ENCODE peak calls at places on chromosomes 7 and 10, in six cellular contexts. One of them, this sample, is unnamed.

GRCh38 chr10:69845574-69846251 is 44.0 kb downstream of the COL13A1 start:
- DNase-seq in sigmoid colon: peak
- DNase-seq in GM12865: no peak
- DNase-seq in ovary: no peak
- DNase-seq in PC-3: peak
- DNase-seq in right lobe of liver: peak
- DNase-seq in this sample: no peak

GRCh38 chr10:111648046-111648445 is 535.5 kb downstream of the GPAM start:
- DNase-seq in sigmoid colon: no peak
- DNase-seq in GM12865: no peak
- DNase-seq in ovary: no peak
- DNase-seq in PC-3: no peak
- DNase-seq in right lobe of liver: no peak
- DNase-seq in this sample: no peak

GRCh38 chr10:130021373-130021950 is 57.4 kb upstream of the EBF3 start:
- DNase-seq in sigmoid colon: no peak
- DNase-seq in GM12865: no peak
- DNase-seq in ovary: no peak
- DNase-seq in PC-3: peak
- DNase-seq in right lobe of liver: no peak
- DNase-seq in this sample: peak

GRCh38 chr7:28700084-28700483 is 258.0 kb downstream of the TRIL start:
- DNase-seq in sigmoid colon: no peak
- DNase-seq in GM12865: no peak
- DNase-seq in ovary: no peak
- DNase-seq in PC-3: no peak
- DNase-seq in right lobe of liver: no peak
- DNase-seq in this sample: no peak

GRCh38 chr10:49388161-49388560 is 7.7 kb downstream of the DRGX start:
- DNase-seq in sigmoid colon: no peak
- DNase-seq in GM12865: no peak
- DNase-seq in ovary: no peak
- DNase-seq in PC-3: no peak
- DNase-seq in right lobe of liver: no peak
- DNase-seq in this sample: no peak

GRCh38 chr10:109665321-109665720 is 258.0 kb downstream of the XPNPEP1 start:
- DNase-seq in sigmoid colon: no peak
- DNase-seq in GM12865: no peak
- DNase-seq in ovary: no peak
- DNase-seq in PC-3: no peak
- DNase-seq in right lobe of liver: no peak
- DNase-seq in this sample: no peak

GRCh38 chr7:99392046-99392445 is 16.4 kb downstream of the PDAP1 start:
- DNase-seq in sigmoid colon: no peak
- DNase-seq in GM12865: no peak
- DNase-seq in ovary: no peak
- DNase-seq in PC-3: no peak
- DNase-seq in right lobe of liver: no peak
- DNase-seq in this sample: no peak

GRCh38 chr10:14381475-14381874 is 50.8 kb upstream of the FRMD4A start:
- DNase-seq in sigmoid colon: no peak
- DNase-seq in GM12865: no peak
- DNase-seq in ovary: no peak
- DNase-seq in PC-3: no peak
- DNase-seq in right lobe of liver: no peak
- DNase-seq in this sample: no peak

GRCh38 chr10:73586583-73586984 is 4.6 kb downstream of the USP54 start:
- DNase-seq in sigmoid colon: no peak
- DNase-seq in GM12865: no peak
- DNase-seq in ovary: no peak
- DNase-seq in PC-3: peak
- DNase-seq in right lobe of liver: no peak
- DNase-seq in this sample: peak

GRCh38 chr7:148527717-148528168 is 62.8 kb upstream of the C7orf33 start:
- DNase-seq in sigmoid colon: peak
- DNase-seq in GM12865: peak
- DNase-seq in ovary: peak
- DNase-seq in PC-3: peak
- DNase-seq in right lobe of liver: peak
- DNase-seq in this sample: peak

GRCh38 chr10:95394161-95394880 is 103.5 kb upstream of the PDLIM1 start:
- DNase-seq in sigmoid colon: no peak
- DNase-seq in GM12865: peak
- DNase-seq in ovary: no peak
- DNase-seq in PC-3: peak
- DNase-seq in right lobe of liver: no peak
- DNase-seq in this sample: no peak

GRCh38 chr7:32357535-32358277 is 132.5 kb downstream of the LSM5 start:
- DNase-seq in sigmoid colon: no peak
- DNase-seq in GM12865: peak
- DNase-seq in ovary: no peak
- DNase-seq in PC-3: peak
- DNase-seq in right lobe of liver: no peak
- DNase-seq in this sample: peak

GRCh38 chr10:124545346-124545745 is 83.7 kb downstream of the LHPP start:
- DNase-seq in sigmoid colon: no peak
- DNase-seq in GM12865: no peak
- DNase-seq in ovary: no peak
- DNase-seq in PC-3: no peak
- DNase-seq in right lobe of liver: no peak
- DNase-seq in this sample: no peak

GRCh38 chr10:62788861-62789467 is 15.6 kb upstream of the ADO start:
- DNase-seq in sigmoid colon: no peak
- DNase-seq in GM12865: no peak
- DNase-seq in ovary: peak
- DNase-seq in PC-3: no peak
- DNase-seq in right lobe of liver: no peak
- DNase-seq in this sample: no peak

GRCh38 chr7:101542527-101543241 is 86.4 kb downstream of the MYL10 start:
- DNase-seq in sigmoid colon: no peak
- DNase-seq in GM12865: peak
- DNase-seq in ovary: peak
- DNase-seq in PC-3: peak
- DNase-seq in right lobe of liver: peak
- DNase-seq in this sample: peak

GRCh38 chr10:44801383-44802327 is 109.5 kb upstream of the TMEM72 start:
- DNase-seq in sigmoid colon: peak
- DNase-seq in GM12865: no peak
- DNase-seq in ovary: peak
- DNase-seq in PC-3: peak
- DNase-seq in right lobe of liver: peak
- DNase-seq in this sample: no peak

GRCh38 chr10:128570596-128570995 is 444.4 kb upstream of the MKI67 start:
- DNase-seq in sigmoid colon: no peak
- DNase-seq in GM12865: no peak
- DNase-seq in ovary: no peak
- DNase-seq in PC-3: no peak
- DNase-seq in right lobe of liver: no peak
- DNase-seq in this sample: no peak

GRCh38 chr10:128087146-128087883 is 38.9 kb downstream of the MKI67 start:
- DNase-seq in sigmoid colon: no peak
- DNase-seq in GM12865: no peak
- DNase-seq in ovary: no peak
- DNase-seq in PC-3: no peak
- DNase-seq in right lobe of liver: no peak
- DNase-seq in this sample: no peak

GRCh38 chr10:71383972-71384687 is 12.6 kb upstream of the CDH23 start:
- DNase-seq in sigmoid colon: peak
- DNase-seq in GM12865: peak
- DNase-seq in ovary: peak
- DNase-seq in PC-3: peak
- DNase-seq in right lobe of liver: peak
- DNase-seq in this sample: peak

GRCh38 chr10:75230600-75231038 is 5.1 kb downstream of the COMTD1 start:
- DNase-seq in sigmoid colon: peak
- DNase-seq in GM12865: peak
- DNase-seq in ovary: peak
- DNase-seq in PC-3: peak
- DNase-seq in right lobe of liver: peak
- DNase-seq in this sample: peak

GRCh38 chr7:12839508-12840153 is 152.2 kb downstream of the ARL4A start:
- DNase-seq in sigmoid colon: no peak
- DNase-seq in GM12865: no peak
- DNase-seq in ovary: no peak
- DNase-seq in PC-3: peak
- DNase-seq in right lobe of liver: no peak
- DNase-seq in this sample: no peak

GRCh38 chr7:25196132-25196896 is 32.0 kb downstream of the NPVF start:
- DNase-seq in sigmoid colon: no peak
- DNase-seq in GM12865: no peak
- DNase-seq in ovary: no peak
- DNase-seq in PC-3: peak
- DNase-seq in right lobe of liver: no peak
- DNase-seq in this sample: no peak

GRCh38 chr7:152025937-152026890 is 740 bp downstream of the GALNT11 start:
- DNase-seq in sigmoid colon: no peak
- DNase-seq in GM12865: no peak
- DNase-seq in ovary: no peak
- DNase-seq in PC-3: no peak
- DNase-seq in right lobe of liver: no peak
- DNase-seq in this sample: peak

GRCh38 chr7:54874804-54875203 is 115.8 kb upstream of the SEC61G start:
- DNase-seq in sigmoid colon: no peak
- DNase-seq in GM12865: no peak
- DNase-seq in ovary: no peak
- DNase-seq in PC-3: peak
- DNase-seq in right lobe of liver: no peak
- DNase-seq in this sample: no peak

GRCh38 chr10:6840766-6841165 is 260.7 kb upstream of the PRKCQ start:
- DNase-seq in sigmoid colon: no peak
- DNase-seq in GM12865: no peak
- DNase-seq in ovary: no peak
- DNase-seq in PC-3: no peak
- DNase-seq in right lobe of liver: no peak
- DNase-seq in this sample: peak

GRCh38 chr10:104230490-104230889 is 1.7 kb downstream of the CFAP43 start:
- DNase-seq in sigmoid colon: no peak
- DNase-seq in GM12865: peak
- DNase-seq in ovary: no peak
- DNase-seq in PC-3: no peak
- DNase-seq in right lobe of liver: no peak
- DNase-seq in this sample: no peak

DNA sequence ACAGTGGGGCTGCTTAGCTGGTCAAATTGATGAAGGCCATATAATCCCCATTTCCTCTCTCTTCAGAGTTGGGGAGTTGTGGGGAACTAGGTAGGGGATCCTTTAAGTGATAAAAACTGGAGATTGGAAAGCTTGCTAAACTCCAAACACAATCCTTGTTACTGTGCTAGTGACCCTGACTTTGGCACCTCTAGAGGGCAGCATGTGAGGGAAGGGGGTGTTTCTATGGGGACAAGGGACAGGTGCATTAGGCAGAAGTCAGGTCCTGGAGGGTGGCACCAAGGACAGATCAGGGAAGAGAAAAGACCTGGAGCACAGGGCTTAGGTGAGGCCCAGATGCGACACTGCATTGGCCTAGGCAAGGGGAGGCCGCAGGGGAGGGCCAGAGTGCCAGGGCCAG is 66.9 kb downstream of the CDHR3 start:
- DNase-seq in sigmoid colon: peak
- DNase-seq in GM12865: no peak
- DNase-seq in ovary: no peak
- DNase-seq in PC-3: no peak
- DNase-seq in right lobe of liver: no peak
- DNase-seq in this sample: no peak
- TF ChIP-seq CTCF in sigmoid colon: no peak
- TF ChIP-seq CTCF in GM12865: no peak
- TF ChIP-seq CTCF in ovary: no peak
- TF ChIP-seq CTCF in PC-3: peak
- TF ChIP-seq CTCF in right lobe of liver: no peak
- TF ChIP-seq CTCF in this sample: peak

DNA sequence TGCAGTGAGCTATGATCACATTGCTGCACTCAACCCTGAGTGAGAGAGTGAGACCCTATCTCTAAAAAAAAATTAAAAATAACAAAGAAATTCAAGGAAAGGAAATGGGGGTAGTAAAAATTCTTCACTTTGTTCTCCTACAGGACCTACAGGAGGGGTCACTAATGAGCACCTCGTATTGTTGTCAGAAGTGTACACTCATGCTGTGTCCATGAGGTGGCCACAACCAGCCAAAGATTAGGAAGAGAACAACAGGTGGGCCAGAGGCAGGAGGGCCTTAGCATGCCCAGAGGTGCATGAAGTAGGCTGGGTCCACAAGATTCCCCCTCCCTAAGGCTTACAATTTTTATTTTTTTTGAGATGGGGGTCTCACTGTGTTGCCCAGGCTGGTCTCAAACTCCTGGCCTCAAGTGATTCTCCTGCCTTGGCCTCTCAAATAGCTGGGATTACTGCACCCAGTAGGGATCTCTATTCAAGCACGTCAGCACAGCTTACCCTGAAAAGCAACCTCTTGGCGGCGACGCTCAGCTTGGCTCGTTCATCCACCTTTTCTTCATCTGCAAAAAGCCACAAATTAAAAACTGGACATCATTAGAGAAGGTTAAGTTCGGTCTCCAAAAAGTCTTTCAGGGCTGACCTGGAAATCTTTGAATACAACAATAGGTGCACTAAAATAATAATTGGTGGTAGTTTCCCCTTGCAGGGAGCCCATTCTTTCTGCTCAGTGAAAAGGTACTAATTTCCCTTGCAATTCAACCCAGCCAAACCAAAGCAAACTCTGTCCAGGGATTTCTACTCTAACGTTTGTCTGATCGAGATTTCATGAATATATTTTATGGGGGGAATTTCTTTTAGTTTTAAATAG is 104.4 kb downstream of the SVIL start:
- DNase-seq in sigmoid colon: no peak
- DNase-seq in GM12865: no peak
- DNase-seq in ovary: no peak
- DNase-seq in PC-3: no peak
- DNase-seq in right lobe of liver: no peak
- DNase-seq in this sample: no peak
- TF ChIP-seq CTCF in sigmoid colon: no peak
- TF ChIP-seq CTCF in GM12865: no peak
- TF ChIP-seq CTCF in ovary: no peak
- TF ChIP-seq CTCF in PC-3: peak
- TF ChIP-seq CTCF in right lobe of liver: no peak
- TF ChIP-seq CTCF in this sample: no peak

DNA sequence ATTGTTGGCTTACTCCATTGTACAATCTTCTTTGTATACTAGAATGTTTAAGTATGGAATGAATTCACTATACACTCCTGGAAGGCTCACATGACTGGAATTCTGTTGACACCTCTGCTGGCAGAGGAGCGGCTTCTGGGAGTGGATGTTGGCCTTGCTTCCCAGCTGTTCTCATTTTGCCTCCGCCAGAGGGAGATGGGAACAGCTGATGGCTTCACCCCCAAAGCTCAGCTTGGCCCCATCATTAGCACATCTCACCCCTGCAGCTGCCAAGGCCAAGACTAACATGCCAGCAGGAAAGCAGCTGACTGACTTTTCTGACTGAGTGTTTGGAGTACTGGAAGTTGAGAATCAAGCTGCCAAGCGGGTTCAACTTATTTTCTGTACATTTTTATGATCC is 15.1 kb downstream of the ADAM12 start:
- DNase-seq in sigmoid colon: no peak
- DNase-seq in GM12865: no peak
- DNase-seq in ovary: peak
- DNase-seq in PC-3: no peak
- DNase-seq in right lobe of liver: no peak
- DNase-seq in this sample: no peak
- TF ChIP-seq CTCF in sigmoid colon: no peak
- TF ChIP-seq CTCF in GM12865: no peak
- TF ChIP-seq CTCF in ovary: no peak
- TF ChIP-seq CTCF in PC-3: no peak
- TF ChIP-seq CTCF in right lobe of liver: no peak
- TF ChIP-seq CTCF in this sample: no peak

GRCh38 chr10:43170491-43170890 is 32.2 kb downstream of the CSGALNACT2 start:
- DNase-seq in sigmoid colon: no peak
- DNase-seq in GM12865: no peak
- DNase-seq in ovary: no peak
- DNase-seq in PC-3: peak
- DNase-seq in right lobe of liver: no peak
- DNase-seq in this sample: no peak
- TF ChIP-seq CTCF in sigmoid colon: no peak
- TF ChIP-seq CTCF in GM12865: no peak
- TF ChIP-seq CTCF in ovary: no peak
- TF ChIP-seq CTCF in PC-3: peak
- TF ChIP-seq CTCF in right lobe of liver: peak
- TF ChIP-seq CTCF in this sample: no peak